ENCODE peak calls at places on chromosomes 3 and 15, in eight cellular contexts. M is DMS53; E is left lung; I is astrocyte; A is stimulated activated effector memory CD8-positive, alpha-beta T cell treated with anti-CD3 and anti-CD28 coated beads, Interleukin-12 subunit alpha, Interleukin-12 subunit beta, amount 100 ng/mL, for 72 hours; X is stimulated activated CD4-positive, alpha-beta T cell treated with anti-CD3 and anti-CD28 coated beads, Interleukin-2, amount 100 ng/mL, for 24 hours; N is stimulated activated CD8-positive, alpha-beta memory T cell treated with anti-CD3 and anti-CD28 coated beads, Interleukin-7, amount 100 ng/mL, for 4 hours; R is astrocyte of the spinal cord. H is an unnamed sample.

GRCh38 chr3:72998489-72998888 is 1.9 kb downstream of the PPP4R2 start:
- DNase-seq in M (no peak), E (no peak), X (no peak), I (no peak), A (no peak), N (no peak), R (no peak), H (no peak)

GRCh38 chr3:126418661-126419131 is 24.0 kb downstream of the CFAP100 start:
- DNase-seq in A (no peak), M (no peak), R (no peak), E (peak), I (no peak), X (no peak), N (no peak), H (no peak)

GRCh38 chr15:77821188-77821958 is 188.7 kb upstream of the LINGO1 start:
- DNase-seq in A (no peak), R (peak), N (no peak), X (peak), I (peak), M (peak), E (no peak), H (peak)

GRCh38 chr15:31459011-31459748 is 132.5 kb downstream of the KLF13 start:
- DNase-seq in A (no peak), R (no peak), E (no peak), N (no peak), M (no peak), I (no peak), X (peak), H (no peak)

GRCh38 chr15:71601038-71601869 is 209.1 kb upstream of the NR2E3 start:
- DNase-seq in X (no peak), N (no peak), A (no peak), E (no peak), R (no peak), I (no peak), M (no peak), H (peak)

GRCh38 chr15:48798319-48798718 is 12.6 kb downstream of the CEP152 start:
- DNase-seq in R (no peak), E (no peak), M (no peak), A (no peak), I (no peak), N (no peak), X (no peak), H (no peak)

GRCh38 chr3:98733778-98734281 is 29.3 kb upstream of the ST3GAL6 start:
- DNase-seq in X (no peak), E (no peak), M (peak), A (no peak), I (peak), N (no peak), R (peak), H (no peak)

GRCh38 chr3:114973576-114973975 is 173.5 kb downstream of the ZBTB20 start:
- DNase-seq in I (no peak), X (no peak), N (no peak), E (no peak), A (no peak), M (no peak), R (no peak), H (no peak)

GRCh38 chr15:100254694-100255093 is 87.1 kb downstream of the ADAMTS17 start:
- DNase-seq in R (no peak), M (no peak), I (no peak), N (no peak), E (no peak), X (no peak), A (no peak), H (no peak)

GRCh38 chr3:16053794-16054193 is 120.7 kb upstream of the GALNT15 start:
- DNase-seq in R (no peak), N (no peak), E (no peak), M (no peak), A (no peak), I (no peak), X (no peak), H (no peak)

GRCh38 chr15:38216763-38217162 is 35.9 kb upstream of the SPRED1 start:
- DNase-seq in A (no peak), E (no peak), X (no peak), N (no peak), R (no peak), I (no peak), M (peak), H (peak)

GRCh38 chr15:60970246-60971170 is 258.6 kb downstream of the RORA start:
- DNase-seq in E (no peak), I (peak), R (peak), M (no peak), N (no peak), X (no peak), A (no peak), H (no peak)

GRCh38 chr3:116417151-116417550 is 28.1 kb downstream of the LSAMP start:
- DNase-seq in X (no peak), E (no peak), N (no peak), A (no peak), M (no peak), I (no peak), R (no peak), H (no peak)

GRCh38 chr3:42300013-42300412 is 34.0 kb upstream of the CCK start:
- DNase-seq in X (peak), R (peak), E (no peak), I (peak), N (no peak), M (peak), A (no peak), H (no peak)

GRCh38 chr3:87625911-87626310 is 349.5 kb upstream of the POU1F1 start:
- DNase-seq in N (no peak), R (peak), X (no peak), M (no peak), E (no peak), I (no peak), A (no peak), H (no peak)

GRCh38 chr15:73873889-73874511 is 636 bp downstream of the TBC1D21 start:
- DNase-seq in E (no peak), M (peak), X (peak), N (no peak), R (peak), I (peak), A (no peak), H (no peak)

GRCh38 chr15:25717861-25718504 is 145.1 kb downstream of the ATP10A start:
- DNase-seq in N (no peak), A (no peak), X (no peak), R (peak), M (no peak), I (peak), E (no peak), H (no peak)

GRCh38 chr15:70121656-70122297 is 24.1 kb upstream of the TLE3 start:
- DNase-seq in N (no peak), M (no peak), X (no peak), I (peak), E (no peak), R (peak), A (no peak), H (no peak)

GRCh38 chr3:13192471-13193213 is 119.4 kb upstream of the IQSEC1 start:
- DNase-seq in A (no peak), I (no peak), R (no peak), X (no peak), E (peak), M (peak), N (no peak), H (no peak)

GRCh38 chr15:32113224-32113623 is 82.9 kb downstream of the CHRNA7 start:
- DNase-seq in N (no peak), E (no peak), I (no peak), M (no peak), A (no peak), R (no peak), X (no peak), H (no peak)

GRCh38 chr3:160133757-160134156 is 91.5 kb upstream of the C3orf80 start:
- DNase-seq in E (no peak), X (no peak), N (no peak), A (no peak), I (peak), R (no peak), M (peak), H (no peak)

GRCh38 chr3:60434323-60434722 is 816.9 kb downstream of the FHIT start:
- DNase-seq in X (no peak), I (no peak), R (no peak), N (no peak), E (no peak), M (no peak), A (no peak), H (no peak)

GRCh38 chr3:120284702-120285507 is at the start of gene GPR156:
- DNase-seq in R (no peak), N (no peak), X (no peak), I (no peak), M (peak), A (no peak), E (no peak), H (peak)

GRCh38 chr3:144270100-144270499 is 298.5 kb downstream of the DIPK2A start:
- DNase-seq in E (no peak), N (no peak), R (no peak), A (no peak), X (no peak), M (no peak), I (no peak), H (no peak)

GRCh38 chr15:26758079-26758478 is 14.8 kb downstream of the GABRB3 start:
- DNase-seq in X (no peak), E (no peak), N (no peak), R (no peak), M (no peak), I (no peak), A (no peak), H (no peak)

GRCh38 chr3:177463863-177464262 is 266.6 kb upstream of the TBL1XR1 start:
- DNase-seq in X (no peak), M (peak), A (no peak), E (no peak), R (peak), I (peak), N (no peak), H (no peak)

GRCh38 chr3:23811117-23811487 is 5.3 kb downstream of the UBE2E1 start:
- DNase-seq in X (no peak), N (no peak), I (no peak), A (no peak), M (peak), R (no peak), E (no peak), H (no peak)

GRCh38 chr15:77031376-77032050 is 36.6 kb downstream of the PSTPIP1 start:
- DNase-seq in E (no peak), A (peak), X (peak), R (peak), N (no peak), M (peak), I (no peak), H (no peak)

GRCh38 chr15:78241017-78241416 is 6.7 kb upstream of the ACSBG1 start:
- DNase-seq in M (peak), X (peak), I (peak), R (peak), E (peak), A (peak), N (peak), H (peak)

GRCh38 chr3:75327453-75327852 is 336.7 kb upstream of the FRG2C start:
- DNase-seq in M (no peak), N (no peak), A (no peak), E (no peak), X (no peak), I (no peak), R (no peak), H (no peak)

GRCh38 chr15:89475688-89476087 is 20.7 kb downstream of the RHCG start:
- DNase-seq in M (peak), E (no peak), R (no peak), N (no peak), A (no peak), I (no peak), X (no peak), H (no peak)

GRCh38 chr15:42408178-42408577 is 48.9 kb downstream of the CAPN3 start:
- DNase-seq in A (no peak), R (no peak), M (no peak), X (no peak), N (no peak), I (no peak), E (no peak), H (no peak)

GRCh38 chr3:71309342-71309741 is 274.2 kb downstream of the FOXP1 start:
- DNase-seq in M (no peak), R (no peak), A (no peak), X (peak), I (peak), E (no peak), N (peak), H (no peak)